ENCODE peak calls at places on chromosomes 4 and X, in four cellular contexts. E, U, K and B are unnamed samples.

GRCh38 chrX:41923925-41924693 is 755 bp upstream of the CASK start:
- DNase-seq in E (peak), U (peak), K (peak), B (peak)

GRCh38 chr4:11397146-11397545 is 31.5 kb downstream of the HS3ST1 start:
- DNase-seq in E (peak), U (peak), K (no peak), B (no peak)

GRCh38 chr4:138889216-138889615 is 126.4 kb upstream of the NOCT start:
- DNase-seq in E (no peak), U (no peak), K (no peak), B (no peak)

GRCh38 chr4:6342530-6343293 is 73.1 kb downstream of the WFS1 start:
- DNase-seq in E (no peak), U (peak), K (peak), B (no peak)

GRCh38 chr4:83269256-83269655 is 15.3 kb downstream of the COQ2 start:
- DNase-seq in E (no peak), U (no peak), K (no peak), B (no peak)

GRCh38 chrX:116378961-116379360 is 57.4 kb upstream of the SLC6A14 start:
- DNase-seq in E (no peak), U (no peak), K (no peak), B (no peak)

GRCh38 chr4:8079031-8079885 is 79.4 kb downstream of the ABLIM2 start:
- DNase-seq in E (no peak), U (peak), K (peak), B (peak)

GRCh38 chr4:81213671-81214070 is 1.4 kb downstream of the PRKG2 start:
- DNase-seq in E (no peak), U (no peak), K (no peak), B (no peak)

GRCh38 chr4:57430706-57431105 is 320.5 kb upstream of the IGFBP7 start:
- DNase-seq in E (no peak), U (no peak), K (no peak), B (no peak)

GRCh38 chr4:6908397-6909112 is 1.1 kb upstream of the TBC1D14 start:
- DNase-seq in E (no peak), U (peak), K (no peak), B (no peak)

GRCh38 chr4:140237616-140238352 is 83.8 kb upstream of the MAML3 start:
- DNase-seq in E (peak), U (peak), K (peak), B (no peak)

GRCh38 chr4:141810702-141811365 is 174.5 kb downstream of the IL15 start:
- DNase-seq in E (no peak), U (no peak), K (no peak), B (no peak)

GRCh38 chrX:123188081-123188480 is 4.0 kb downstream of the GRIA3 start:
- DNase-seq in E (no peak), U (no peak), K (no peak), B (no peak)

GRCh38 chr4:25580633-25581467 is 74.8 kb upstream of the SLC34A2 start:
- DNase-seq in E (no peak), U (no peak), K (no peak), B (no peak)

GRCh38 chr4:152565338-152565737 is 29.4 kb upstream of the FBXW7 start:
- DNase-seq in E (no peak), U (no peak), K (no peak), B (no peak)

GRCh38 chrX:27186671-27187070 is 276.5 kb downstream of the PPP4R3C start:
- DNase-seq in E (peak), U (peak), K (peak), B (peak)

GRCh38 chr4:178958725-178959440 is 1516.6 kb upstream of the AGA start:
- DNase-seq in E (no peak), U (no peak), K (no peak), B (no peak)

GRCh38 chrX:101206471-101206870 is 13.1 kb upstream of the DRP2 start:
- DNase-seq in E (peak), U (peak), K (peak), B (peak)

GRCh38 chr4:7924163-7924562 is 15.5 kb downstream of the AFAP1 start:
- DNase-seq in E (no peak), U (no peak), K (no peak), B (no peak)

GRCh38 chrX:151633157-151633556 is 62.1 kb upstream of the PRRG3 start:
- DNase-seq in E (no peak), U (no peak), K (no peak), B (no peak)

GRCh38 chr4:9976781-9977180 is 44.5 kb downstream of the SLC2A9 start:
- DNase-seq in E (no peak), U (no peak), K (no peak), B (no peak)

GRCh38 chrX:39440734-39441305 is 639.6 kb downstream of the MID1IP1 start:
- DNase-seq in E (no peak), U (no peak), K (no peak), B (no peak)